ENCODE peak calls at places on chromosomes 12 and 14, in four cellular contexts. P is A549, B is heart left ventricle, T is BE2C. Y is an unnamed sample. For H3K9me3, the result is how much of the 10 kb centered on the place peaks cover.

GRCh38 chr14:61296707-61297502 is 15.8 kb upstream of the TMEM30B start:
- DNase-seq in B (no peak), T (no peak), P (peak), Y (peak)

GRCh38 chr14:72063761-72064282 is 131.6 kb downstream of the RGS6 start:
- DNase-seq in B (no peak), T (no peak), P (no peak), Y (no peak)

GRCh38 chr12:95473440-95473946 is 459 bp upstream of the METAP2 start:
- DNase-seq in T (peak), P (peak), B (peak), Y (peak)

GRCh38 chr14:24188251-24189058 is at the start of gene IPO4:
- DNase-seq in B (peak), P (peak), T (peak), Y (peak)

GRCh38 chr12:109130755-109131521 is 14.6 kb downstream of the ACACB start:
- DNase-seq in B (peak), P (no peak), T (peak), Y (no peak)

GRCh38 chr14:101017806-101018560 is 114.5 kb upstream of the RTL1 start:
- DNase-seq in B (no peak), P (no peak), T (no peak), Y (no peak)

GRCh38 chr14:54881761-54882401 is 20.7 kb downstream of the GCH1 start:
- DNase-seq in T (no peak), P (no peak), B (no peak), Y (no peak)

GRCh38 chr12:96068636-96069035 is 33.2 kb upstream of the LTA4H start:
- DNase-seq in P (no peak), T (no peak), B (no peak), Y (no peak)

GRCh38 chr12:76586764-76587395 is 27.3 kb upstream of the OSBPL8 start:
- DNase-seq in T (peak), P (peak), B (peak), Y (peak)

GRCh38 chr12:11584213-11584855 is 65.1 kb upstream of the ETV6 start:
- DNase-seq in B (no peak), T (no peak), P (no peak), Y (no peak)

GRCh38 chr14:36605506-36605857 is 23.1 kb upstream of the NKX2-8 start:
- DNase-seq in B (no peak), T (no peak), P (no peak), Y (peak)
- TF ChIP-seq CTCF in B (no peak), T (no peak), P (no peak), Y (no peak)

DNA sequence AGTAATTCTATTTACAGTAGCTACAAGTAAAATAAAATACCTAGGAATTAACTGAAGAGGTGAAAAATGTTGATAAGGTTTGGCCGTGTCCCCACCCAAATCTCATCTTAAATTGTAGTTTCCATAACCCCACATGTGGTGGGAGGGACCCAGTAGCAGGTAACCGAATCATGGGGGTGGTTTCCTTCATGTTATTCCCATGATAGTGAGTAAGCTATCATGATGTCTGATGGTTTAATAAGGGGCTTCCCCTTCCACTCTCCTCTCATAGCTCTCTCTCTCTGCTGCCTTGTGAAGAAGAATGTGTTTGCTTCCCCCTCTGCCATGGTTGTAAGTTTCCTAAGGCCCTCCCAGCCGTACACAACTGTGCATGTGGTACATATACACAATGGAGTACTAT is 1170.7 kb downstream of the BCL11B start:
- DNase-seq in B (no peak), P (no peak), T (no peak), Y (no peak)
- H3K9me3 ChIP-seq in B (under half), P (under half), T (under half), Y (under half)

DNA sequence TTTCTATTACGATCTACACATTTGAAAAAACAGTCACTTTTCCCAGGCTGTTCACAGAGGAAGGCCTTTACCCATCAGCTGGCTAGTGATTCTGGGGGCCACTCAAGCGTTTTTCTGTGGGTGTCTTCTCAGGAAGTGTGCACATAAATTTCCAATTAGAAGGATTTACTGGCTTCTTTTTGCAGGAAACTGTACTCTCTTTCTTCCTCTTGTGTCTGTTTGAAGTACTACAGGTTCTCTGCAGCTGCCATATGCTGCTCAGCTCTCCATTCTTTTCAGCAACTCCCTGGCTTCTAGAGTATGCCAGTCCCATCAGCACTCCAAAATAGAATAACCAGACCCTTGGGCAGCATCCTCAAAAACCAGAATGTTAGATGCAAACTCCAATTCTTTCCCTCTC is 110.4 kb upstream of the NAV3 start:
- DNase-seq in T (no peak), P (peak), B (no peak), Y (peak)
- TF ChIP-seq CTCF in T (no peak), P (no peak), B (no peak), Y (peak)

GRCh38 chr14:105980224-105980623 is 453.8 kb downstream of the TMEM121 start:
- DNase-seq in P (no peak), B (no peak), T (no peak), Y (peak)
- H3K9me3 ChIP-seq in P (under half), B (under half), T (under half), Y (under half)

GRCh38 chr14:69481815-69482568 is 2.5 kb upstream of the PLEKHD1 start:
- DNase-seq in P (no peak), T (no peak), B (no peak), Y (no peak)

GRCh38 chr14:69479696-69480095 is 4.8 kb upstream of the PLEKHD1 start:
- DNase-seq in P (no peak), B (no peak), T (no peak), Y (no peak)

GRCh38 chr14:69484444-69485113 is at the start of gene PLEKHD1:
- DNase-seq in T (peak), P (no peak), B (no peak), Y (no peak)

GRCh38 chr14:69483765-69484443 is 624 bp upstream of the PLEKHD1 start:
- DNase-seq in T (no peak), B (no peak), P (peak), Y (no peak)

DNA sequence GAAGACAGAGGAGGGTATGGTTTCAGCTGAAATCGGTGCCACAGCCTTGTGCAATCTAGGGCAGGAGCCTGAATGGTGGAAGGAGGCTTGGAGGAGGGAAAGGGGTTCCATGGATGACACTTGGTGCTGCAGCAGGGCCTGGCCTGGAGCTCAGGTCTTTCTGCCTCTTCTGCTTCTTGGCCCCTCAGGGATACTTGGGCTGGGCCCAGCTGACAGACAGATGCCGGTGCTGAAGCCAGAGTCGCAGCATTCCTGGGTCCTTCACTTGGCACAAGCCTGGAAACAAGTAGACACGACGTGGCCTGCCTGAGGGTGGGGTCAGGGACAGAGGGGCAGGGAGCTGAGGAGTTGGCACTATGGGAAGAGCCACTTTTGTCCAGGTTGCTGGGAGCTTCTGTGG is 4.4 kb upstream of the PLEKHD1 start:
- DNase-seq in T (no peak), B (no peak), P (no peak), Y (no peak)
- TF ChIP-seq CTCF in T (no peak), B (no peak), P (no peak), Y (no peak)

GRCh38 chr14:26130690-26131089 is 467.1 kb downstream of the NOVA1 start:
- DNase-seq in B (no peak), P (no peak), T (no peak), Y (no peak)
- H3K9me3 ChIP-seq in B (under half), P (under half), T (under half), Y (under half)

GRCh38 chr14:105200074-105200473 is 19.0 kb upstream of the NUDT14 start:
- DNase-seq in P (no peak), T (no peak), B (no peak), Y (no peak)
- TF ChIP-seq CTCF in P (no peak), T (peak), B (no peak), Y (peak)

DNA sequence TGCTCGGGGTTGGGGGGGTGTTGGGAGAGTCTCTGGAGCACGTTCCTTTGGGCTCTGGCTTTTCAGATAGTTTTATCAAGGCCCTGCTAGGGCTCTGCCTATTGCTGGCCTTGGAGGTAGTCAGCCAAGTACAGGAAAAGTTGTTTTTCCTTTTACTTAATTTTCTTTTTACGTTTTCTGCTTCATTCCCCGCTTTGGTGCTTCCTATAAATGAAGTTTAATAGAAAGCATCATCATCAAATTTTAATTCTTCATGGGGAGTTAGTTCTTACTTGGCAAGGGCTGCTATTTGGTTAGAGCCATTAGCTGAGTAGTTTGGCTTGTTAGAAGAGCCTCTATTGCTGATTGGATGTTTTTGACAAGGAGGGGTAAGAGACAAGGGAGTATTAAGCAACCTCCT is 15.1 kb upstream of the ADAM21 start:
- DNase-seq in P (no peak), B (no peak), T (no peak), Y (no peak)
- H3K9me3 ChIP-seq in P (under half), B (under half), T (under half), Y (under half)

Y was measured in A673.